ENCODE peak calls at places on chromosomes 16 and 17, in seven cellular contexts. H, U, G, P, I, Q and C are unnamed samples.

GRCh38 chr17:7191571-7192270 is 12.6 kb upstream of the ASGR1 start:
- DNase-seq in H (no peak), U (peak; percentile 22), G (no peak), P (peak; percentile 33), I (no peak), Q (peak; percentile 33), C (no peak)

GRCh38 chr16:74862743-74863244 is 88.2 kb upstream of the FA2H start:
- DNase-seq in H (no peak), U (peak; percentile 35), G (no peak), P (no peak), I (no peak), Q (no peak), C (no peak)

GRCh38 chr17:14143678-14144077 is 74.4 kb downstream of the COX10 start:
- DNase-seq in H (no peak), U (no peak), G (no peak), P (no peak), I (no peak), Q (no peak), C (no peak)

GRCh38 chr16:554640-555413 is 5.4 kb upstream of the PRR35 start:
- DNase-seq in H (no peak), U (no peak), G (no peak), P (no peak), I (no peak), Q (no peak), C (no peak)

GRCh38 chr17:68291836-68292688 is 767 bp downstream of the ARSG start:
- DNase-seq in H (peak; percentile 30), U (peak; percentile 91), G (peak; percentile 72), P (peak; percentile 86), I (peak; percentile 69), Q (peak; percentile 77), C (peak; percentile 72)

GRCh38 chr17:19281161-19281560 is 44.0 kb downstream of the EPN2 start:
- DNase-seq in H (no peak), U (no peak), G (no peak), P (no peak), I (no peak), Q (no peak), C (no peak)

GRCh38 chr16:10949424-10949970 is 5.1 kb downstream of the CLEC16A start:
- DNase-seq in H (no peak), U (no peak), G (no peak), P (peak; percentile 23), I (no peak), Q (no peak), C (no peak)

GRCh38 chr16:4976611-4977145 is 18.5 kb downstream of the SEC14L5 start:
- DNase-seq in H (no peak), U (no peak), G (no peak), P (no peak), I (no peak), Q (no peak), C (no peak)

GRCh38 chr16:85384831-85385462 is 228.2 kb upstream of the GSE1 start:
- DNase-seq in H (no peak), U (no peak), G (no peak), P (no peak), I (no peak), Q (no peak), C (no peak)

GRCh38 chr17:5557485-5557884 is 26.8 kb downstream of the NLRP1 start:
- DNase-seq in H (no peak), U (no peak), G (no peak), P (no peak), I (no peak), Q (no peak), C (no peak)

GRCh38 chr17:5683241-5683640 is 98.9 kb upstream of the NLRP1 start:
- DNase-seq in H (no peak), U (no peak), G (no peak), P (no peak), I (no peak), Q (no peak), C (no peak)

GRCh38 chr16:8644513-8645140 is 23.1 kb downstream of the METTL22 start:
- DNase-seq in H (peak; percentile 18), U (no peak), G (no peak), P (no peak), I (no peak), Q (no peak), C (no peak)

GRCh38 chr16:81429045-81429521 is 15.5 kb upstream of the CMIP start:
- DNase-seq in H (no peak), U (no peak), G (no peak), P (no peak), I (no peak), Q (peak; percentile 57), C (peak; percentile 59)

GRCh38 chr16:496097-496886 is 31.2 kb upstream of the CAPN15 start:
- DNase-seq in H (no peak), U (no peak), G (no peak), P (no peak), I (no peak), Q (no peak), C (peak; percentile 39)

GRCh38 chr17:17606416-17607000 is 15.0 kb upstream of the PEMT start:
- DNase-seq in H (no peak), U (no peak), G (no peak), P (no peak), I (no peak), Q (no peak), C (no peak)